ENCODE peak calls at places on chromosomes 13 and 19, in five cellular contexts. One of them, this sample, is unnamed.

GRCh38 chr19:49196527-49197240 is 39.1 kb downstream of the TRPM4 start:
- DNase-seq in GM12878: no peak
- DNase-seq in IMR-90: no peak
- DNase-seq in HepG2: no peak
- DNase-seq in K562: peak; percentile 2
- DNase-seq in this sample: no peak

GRCh38 chr19:36246006-36246391 is 31.1 kb downstream of the ZNF146 start:
- DNase-seq in GM12878: no peak
- DNase-seq in IMR-90: no peak
- DNase-seq in HepG2: no peak
- DNase-seq in K562: no peak
- DNase-seq in this sample: no peak

GRCh38 chr13:51988988-51989618 is 22.1 kb downstream of the ATP7B start:
- DNase-seq in GM12878: no peak
- DNase-seq in IMR-90: no peak
- DNase-seq in HepG2: peak; percentile 64
- DNase-seq in K562: no peak
- DNase-seq in this sample: no peak

GRCh38 chr19:31127132-31127967 is 221.9 kb downstream of the TSHZ3 start:
- DNase-seq in GM12878: no peak
- DNase-seq in IMR-90: peak; percentile 99
- DNase-seq in HepG2: no peak
- DNase-seq in K562: no peak
- DNase-seq in this sample: peak; percentile 82

GRCh38 chr13:24148414-24149305 is 11.9 kb upstream of the SPATA13 start:
- DNase-seq in GM12878: no peak
- DNase-seq in IMR-90: peak; percentile 99
- DNase-seq in HepG2: peak; percentile 90
- DNase-seq in K562: no peak
- DNase-seq in this sample: peak; percentile 92

GRCh38 chr13:104854007-104854406 is 1681.5 kb downstream of the EFNB2 start:
- DNase-seq in GM12878: no peak
- DNase-seq in IMR-90: no peak
- DNase-seq in HepG2: no peak
- DNase-seq in K562: no peak
- DNase-seq in this sample: peak; percentile 15

GRCh38 chr13:105343134-105343806 is 1192.2 kb downstream of the EFNB2 start:
- DNase-seq in GM12878: no peak
- DNase-seq in IMR-90: peak; percentile 59
- DNase-seq in HepG2: no peak
- DNase-seq in K562: no peak
- DNase-seq in this sample: no peak

GRCh38 chr19:37920591-37921450 is 13.8 kb downstream of the SIPA1L3 start:
- DNase-seq in GM12878: no peak
- DNase-seq in IMR-90: no peak
- DNase-seq in HepG2: peak; percentile 49
- DNase-seq in K562: no peak
- DNase-seq in this sample: no peak

GRCh38 chr19:42168206-42168605 is 36.0 kb upstream of the POU2F2 start:
- DNase-seq in GM12878: no peak
- DNase-seq in IMR-90: no peak
- DNase-seq in HepG2: no peak
- DNase-seq in K562: no peak
- DNase-seq in this sample: no peak

GRCh38 chr13:46668302-46668720 is 115.3 kb downstream of the LRCH1 start:
- DNase-seq in GM12878: no peak
- DNase-seq in IMR-90: peak; percentile 95
- DNase-seq in HepG2: no peak
- DNase-seq in K562: no peak
- DNase-seq in this sample: no peak

GRCh38 chr13:63880705-63881104 is 2465.1 kb upstream of the PCDH20 start:
- DNase-seq in GM12878: no peak
- DNase-seq in IMR-90: no peak
- DNase-seq in HepG2: no peak
- DNase-seq in K562: no peak
- DNase-seq in this sample: no peak

GRCh38 chr13:39037410-39037879 is 444 bp downstream of the PROSER1 start:
- DNase-seq in GM12878: no peak
- DNase-seq in IMR-90: no peak
- DNase-seq in HepG2: no peak
- DNase-seq in K562: no peak
- DNase-seq in this sample: no peak

GRCh38 chr13:39536906-39537305 is 66.1 kb downstream of the LHFPL6 start:
- DNase-seq in GM12878: no peak
- DNase-seq in IMR-90: no peak
- DNase-seq in HepG2: no peak
- DNase-seq in K562: no peak
- DNase-seq in this sample: no peak

GRCh38 chr13:29676941-29677452 is 81.5 kb upstream of the SLC7A1 start:
- DNase-seq in GM12878: no peak
- DNase-seq in IMR-90: peak; percentile 2
- DNase-seq in HepG2: no peak
- DNase-seq in K562: no peak
- DNase-seq in this sample: no peak

GRCh38 chr19:3132971-3133792 is 2.7 kb upstream of the GNA15 start:
- DNase-seq in GM12878: peak; percentile 85
- DNase-seq in IMR-90: peak; percentile 21
- DNase-seq in HepG2: no peak
- DNase-seq in K562: peak; percentile 79
- DNase-seq in this sample: no peak

GRCh38 chr13:113474179-113474578 is 16.3 kb downstream of the DCUN1D2 start:
- DNase-seq in GM12878: no peak
- DNase-seq in IMR-90: peak; percentile 91
- DNase-seq in HepG2: no peak
- DNase-seq in K562: no peak
- DNase-seq in this sample: no peak

GRCh38 chr13:110499621-110500281 is 61.8 kb downstream of the RAB20 start:
- DNase-seq in GM12878: no peak
- DNase-seq in IMR-90: peak; percentile 50
- DNase-seq in HepG2: no peak
- DNase-seq in K562: no peak
- DNase-seq in this sample: peak; percentile 31

GRCh38 chr19:21707065-21707464 is 60.3 kb downstream of the ZNF100 start:
- DNase-seq in GM12878: no peak
- DNase-seq in IMR-90: no peak
- DNase-seq in HepG2: no peak
- DNase-seq in K562: no peak
- DNase-seq in this sample: no peak

GRCh38 chr19:48963371-48964204 is 1.5 kb upstream of the FTL start:
- DNase-seq in GM12878: no peak
- DNase-seq in IMR-90: peak; percentile 71
- DNase-seq in HepG2: peak; percentile 98
- DNase-seq in K562: peak; percentile 82
- DNase-seq in this sample: peak; percentile 92

GRCh38 chr19:45255611-45256157 is 4.6 kb downstream of the MARK4 start:
- DNase-seq in GM12878: no peak
- DNase-seq in IMR-90: no peak
- DNase-seq in HepG2: no peak
- DNase-seq in K562: no peak
- DNase-seq in this sample: no peak

GRCh38 chr19:45263013-45263412 is 11.9 kb downstream of the MARK4 start:
- DNase-seq in GM12878: no peak
- DNase-seq in IMR-90: no peak
- DNase-seq in HepG2: no peak
- DNase-seq in K562: peak; percentile 58
- DNase-seq in this sample: no peak

GRCh38 chr19:45262570-45262969 is 11.5 kb downstream of the MARK4 start:
- DNase-seq in GM12878: no peak
- DNase-seq in IMR-90: no peak
- DNase-seq in HepG2: no peak
- DNase-seq in K562: no peak
- DNase-seq in this sample: no peak

GRCh38 chr19:45256836-45257235 is 5.8 kb downstream of the MARK4 start:
- DNase-seq in GM12878: no peak
- DNase-seq in IMR-90: no peak
- DNase-seq in HepG2: no peak
- DNase-seq in K562: no peak
- DNase-seq in this sample: no peak

DNA sequence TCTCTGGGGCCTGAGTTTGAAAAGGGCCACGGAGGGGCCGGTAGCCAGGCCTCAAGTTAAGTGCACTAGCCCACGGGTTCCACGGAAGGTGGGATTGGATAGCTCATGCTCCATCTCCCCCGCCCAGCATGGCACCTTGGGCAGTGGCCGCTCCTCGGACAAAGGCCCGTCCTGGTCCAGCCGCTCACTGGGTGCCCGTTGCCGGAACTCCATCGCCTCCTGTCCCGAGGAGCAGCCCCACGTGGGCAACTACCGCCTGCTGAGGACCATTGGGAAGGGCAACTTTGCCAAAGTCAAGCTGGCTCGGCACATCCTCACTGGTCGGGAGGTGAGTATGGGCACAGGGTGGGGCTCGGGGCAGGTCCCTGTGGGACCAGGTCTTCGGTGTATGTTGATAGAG is 7.8 kb downstream of the MARK4 start:
- DNase-seq in GM12878: no peak
- DNase-seq in IMR-90: no peak
- DNase-seq in HepG2: no peak
- DNase-seq in K562: no peak
- DNase-seq in this sample: no peak
- H3K4me3 ChIP-seq in GM12878: no peak overlapping the region
- H3K4me3 ChIP-seq in IMR-90: no peak overlapping the region
- H3K4me3 ChIP-seq in HepG2: no peak overlapping the region
- H3K4me3 ChIP-seq in K562: no peak overlapping the region
- H3K4me3 ChIP-seq in this sample: no peak overlapping the region

GRCh38 chr13:75373988-75374387 is 108.0 kb downstream of the TBC1D4 start:
- DNase-seq in GM12878: no peak
- DNase-seq in IMR-90: no peak
- DNase-seq in HepG2: no peak
- DNase-seq in K562: no peak
- DNase-seq in this sample: no peak
- TF ChIP-seq BHLHE40 in GM12878: no peak
- TF ChIP-seq BHLHE40 in IMR-90: no peak
- TF ChIP-seq BHLHE40 in HepG2: no peak
- TF ChIP-seq BHLHE40 in K562: no peak
- TF ChIP-seq BHLHE40 in this sample: no peak

GRCh38 chr19:29277107-29277506 is 64.2 kb upstream of the UQCRFS1 start:
- DNase-seq in GM12878: peak; percentile 19
- DNase-seq in IMR-90: no peak
- DNase-seq in HepG2: no peak
- DNase-seq in K562: no peak
- DNase-seq in this sample: peak; percentile 52
- H3K4me3 ChIP-seq in GM12878: no peak overlapping the region
- H3K4me3 ChIP-seq in IMR-90: no peak overlapping the region
- H3K4me3 ChIP-seq in HepG2: no peak overlapping the region
- H3K4me3 ChIP-seq in K562: no peak overlapping the region
- H3K4me3 ChIP-seq in this sample: no peak overlapping the region

GRCh38 chr19:1395194-1396018 is 5.9 kb downstream of the GAMT start:
- DNase-seq in GM12878: no peak
- DNase-seq in IMR-90: no peak
- DNase-seq in HepG2: no peak
- DNase-seq in K562: no peak
- DNase-seq in this sample: no peak

GRCh38 chr19:1397838-1398237 is 3.5 kb downstream of the GAMT start:
- DNase-seq in GM12878: no peak
- DNase-seq in IMR-90: no peak
- DNase-seq in HepG2: no peak
- DNase-seq in K562: no peak
- DNase-seq in this sample: peak; percentile 26

GRCh38 chr19:1396768-1397679 is 4.3 kb downstream of the GAMT start:
- DNase-seq in GM12878: no peak
- DNase-seq in IMR-90: no peak
- DNase-seq in HepG2: no peak
- DNase-seq in K562: peak; percentile 32
- DNase-seq in this sample: no peak

GRCh38 chr19:1394252-1395193 is 6.8 kb downstream of the GAMT start:
- DNase-seq in GM12878: no peak
- DNase-seq in IMR-90: no peak
- DNase-seq in HepG2: no peak
- DNase-seq in K562: peak; percentile 68
- DNase-seq in this sample: no peak

DNA sequence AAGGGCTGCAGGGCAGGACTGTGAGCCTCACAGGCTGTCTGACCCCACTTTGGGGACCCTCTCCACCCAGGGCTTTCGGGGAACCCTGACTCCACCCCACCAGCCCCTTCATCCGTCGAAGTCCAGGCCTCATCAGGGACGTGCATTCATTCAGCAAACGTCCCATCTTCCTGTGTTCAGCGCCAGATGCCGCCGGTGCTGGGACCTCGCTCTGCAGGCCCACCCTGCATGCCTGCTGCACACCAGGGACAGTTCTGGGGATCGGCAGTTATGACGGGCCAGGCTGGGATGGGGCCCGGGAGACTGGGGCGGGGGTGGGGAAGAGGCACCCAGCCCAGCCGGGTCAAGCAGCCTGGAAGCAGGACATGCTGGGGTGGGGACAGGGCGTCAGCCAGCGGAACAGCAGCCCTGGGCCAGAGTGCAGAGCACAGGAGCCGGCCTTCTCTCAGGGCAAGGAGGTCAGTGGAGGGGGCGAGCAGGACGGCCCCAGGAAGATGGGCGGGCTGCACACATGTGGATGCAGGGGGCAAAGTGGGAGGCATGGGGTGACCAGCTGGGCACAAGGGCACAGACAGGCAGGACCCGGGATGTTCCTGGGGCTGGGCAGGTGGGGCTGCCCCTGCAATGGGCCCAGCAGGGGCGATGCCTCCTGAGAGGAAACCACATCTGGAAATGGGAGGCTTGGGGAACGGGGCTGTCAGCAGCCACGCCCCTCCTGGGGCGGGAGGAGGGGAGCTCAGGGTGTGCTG is 5.1 kb downstream of the GAMT start:
- DNase-seq in GM12878: no peak
- DNase-seq in IMR-90: no peak
- DNase-seq in HepG2: no peak
- DNase-seq in K562: peak; percentile 47
- DNase-seq in this sample: no peak
- TF ChIP-seq BHLHE40 in GM12878: no peak
- TF ChIP-seq BHLHE40 in IMR-90: no peak
- TF ChIP-seq BHLHE40 in HepG2: no peak
- TF ChIP-seq BHLHE40 in K562: no peak
- TF ChIP-seq BHLHE40 in this sample: no peak

GRCh38 chr19:13846533-13847032 is 30.4 kb upstream of the NANOS3 start:
- DNase-seq in GM12878: peak; percentile 85
- DNase-seq in IMR-90: peak; percentile 93
- DNase-seq in HepG2: peak; percentile 95
- DNase-seq in K562: peak; percentile 74
- DNase-seq in this sample: peak; percentile 97
- H3K4me3 ChIP-seq in GM12878: peak overlapping the region; percentile 64
- H3K4me3 ChIP-seq in IMR-90: peak overlapping the region; percentile 6
- H3K4me3 ChIP-seq in HepG2: peak overlapping the region; percentile 53
- H3K4me3 ChIP-seq in K562: peak overlapping the region; percentile 49
- H3K4me3 ChIP-seq in this sample: no peak overlapping the region

GRCh38 chr19:709196-709964 is 645 bp downstream of the PALM start:
- DNase-seq in GM12878: no peak
- DNase-seq in IMR-90: no peak
- DNase-seq in HepG2: no peak
- DNase-seq in K562: no peak
- DNase-seq in this sample: no peak

GRCh38 chr19:709965-710714 is 1.4 kb downstream of the PALM start:
- DNase-seq in GM12878: no peak
- DNase-seq in IMR-90: no peak
- DNase-seq in HepG2: no peak
- DNase-seq in K562: no peak
- DNase-seq in this sample: no peak

GRCh38 chr19:708154-709141 is at the start of gene PALM:
- DNase-seq in GM12878: no peak
- DNase-seq in IMR-90: no peak
- DNase-seq in HepG2: peak; percentile 39
- DNase-seq in K562: peak; percentile 86
- DNase-seq in this sample: no peak

GRCh38 chr19:711224-711623 is 2.5 kb downstream of the PALM start:
- DNase-seq in GM12878: no peak
- DNase-seq in IMR-90: no peak
- DNase-seq in HepG2: no peak
- DNase-seq in K562: no peak
- DNase-seq in this sample: no peak

GRCh38 chr19:710767-711166 is 2.0 kb downstream of the PALM start:
- DNase-seq in GM12878: no peak
- DNase-seq in IMR-90: no peak
- DNase-seq in HepG2: no peak
- DNase-seq in K562: no peak
- DNase-seq in this sample: no peak
- TF ChIP-seq BHLHE40 in GM12878: no peak
- TF ChIP-seq BHLHE40 in IMR-90: no peak
- TF ChIP-seq BHLHE40 in HepG2: no peak
- TF ChIP-seq BHLHE40 in K562: no peak
- TF ChIP-seq BHLHE40 in this sample: no peak

This sample was measured in A549.